ENCODE peak calls at places on chromosomes 12 and 14, in eight cellular contexts. One of them, this sample, is unnamed.
A peak's percentile ranks its signal among the peaks of the same experiment; 100 is the strongest.

GRCh38 chr14:23153891-23154796 is 29.3 kb downstream of the SLC7A8 start:
- DNase-seq in left cardiac atrium: peak; percentile 95
- DNase-seq in cerebellar cortex: peak; percentile 95
- DNase-seq in HTR-8/SVneo: no peak
- DNase-seq in M059J: peak; percentile 83
- DNase-seq in naive B cell: no peak
- DNase-seq in HEK293T: peak; percentile 56
- DNase-seq in H1: no peak
- DNase-seq in this sample: no peak

GRCh38 chr12:58764100-58764953 is 156.0 kb downstream of the LRIG3 start:
- DNase-seq in M059J: peak; percentile 42
- DNase-seq in HEK293T: no peak
- DNase-seq in H1: no peak
- DNase-seq in HTR-8/SVneo: no peak
- DNase-seq in cerebellar cortex: no peak
- DNase-seq in left cardiac atrium: no peak
- DNase-seq in naive B cell: no peak
- DNase-seq in this sample: no peak

GRCh38 chr12:92444763-92445162 is 258.0 kb upstream of the PLEKHG7 start:
- DNase-seq in HEK293T: no peak
- DNase-seq in naive B cell: peak; percentile 87
- DNase-seq in M059J: no peak
- DNase-seq in cerebellar cortex: no peak
- DNase-seq in left cardiac atrium: peak; percentile 16
- DNase-seq in H1: no peak
- DNase-seq in HTR-8/SVneo: no peak
- DNase-seq in this sample: no peak

GRCh38 chr14:54809767-54810166 is 92.9 kb downstream of the GCH1 start:
- DNase-seq in left cardiac atrium: no peak
- DNase-seq in cerebellar cortex: no peak
- DNase-seq in H1: no peak
- DNase-seq in M059J: no peak
- DNase-seq in HTR-8/SVneo: no peak
- DNase-seq in naive B cell: no peak
- DNase-seq in HEK293T: no peak
- DNase-seq in this sample: no peak

GRCh38 chr14:61713724-61714437 is 18.6 kb downstream of the HIF1A start:
- DNase-seq in M059J: no peak
- DNase-seq in cerebellar cortex: no peak
- DNase-seq in H1: no peak
- DNase-seq in naive B cell: no peak
- DNase-seq in HEK293T: no peak
- DNase-seq in HTR-8/SVneo: no peak
- DNase-seq in left cardiac atrium: no peak
- DNase-seq in this sample: no peak

GRCh38 chr12:15767301-15767700 is 21.9 kb downstream of the EPS8 start:
- DNase-seq in HTR-8/SVneo: no peak
- DNase-seq in M059J: peak; percentile 36
- DNase-seq in HEK293T: no peak
- DNase-seq in naive B cell: no peak
- DNase-seq in H1: no peak
- DNase-seq in left cardiac atrium: no peak
- DNase-seq in cerebellar cortex: no peak
- DNase-seq in this sample: no peak

GRCh38 chr12:24933694-24934407 is 15.1 kb downstream of the BCAT1 start:
- DNase-seq in naive B cell: no peak
- DNase-seq in H1: no peak
- DNase-seq in HTR-8/SVneo: no peak
- DNase-seq in left cardiac atrium: no peak
- DNase-seq in HEK293T: no peak
- DNase-seq in cerebellar cortex: no peak
- DNase-seq in M059J: no peak
- DNase-seq in this sample: no peak

GRCh38 chr12:121578230-121579189 is 2.3 kb downstream of the KDM2B start:
- DNase-seq in naive B cell: peak; percentile 25
- DNase-seq in M059J: no peak
- DNase-seq in left cardiac atrium: peak; percentile 43
- DNase-seq in cerebellar cortex: peak; percentile 45
- DNase-seq in HTR-8/SVneo: no peak
- DNase-seq in H1: peak; percentile 34
- DNase-seq in HEK293T: no peak
- DNase-seq in this sample: no peak

GRCh38 chr12:6699989-6700645 is 498 bp downstream of the PIANP start:
- DNase-seq in left cardiac atrium: no peak
- DNase-seq in HEK293T: no peak
- DNase-seq in naive B cell: no peak
- DNase-seq in cerebellar cortex: no peak
- DNase-seq in HTR-8/SVneo: peak; percentile 42
- DNase-seq in M059J: no peak
- DNase-seq in H1: no peak
- DNase-seq in this sample: no peak